ENCODE peak calls at places on chromosomes 12 and 14, in seven cellular contexts. One of them, this sample, is unnamed.

GRCh38 chr14:58167057-58167456 is 15.0 kb upstream of the ARMH4 start:
- DNase-seq in mammary epithelial cell: no peak
- DNase-seq in stimulated activated CD4-positive, alpha-beta T cell treated with anti-CD3 and anti-CD28 coated beads, TNF-alpha, amount 100 ng/mL, for 48 hours: no peak
- DNase-seq in NCI-H446: peak
- DNase-seq in activated naive CD4-positive, alpha-beta T cell: no peak
- DNase-seq in Caco-2: no peak
- DNase-seq in activated CD4-positive, alpha-beta T cell treated with anti-CD3 and anti-CD28 coated beads for 1 hour: no peak
- DNase-seq in this sample: no peak

GRCh38 chr14:87231336-87232026 is 761.5 kb downstream of the GALC start:
- DNase-seq in stimulated activated CD4-positive, alpha-beta T cell treated with anti-CD3 and anti-CD28 coated beads, TNF-alpha, amount 100 ng/mL, for 48 hours: no peak
- DNase-seq in NCI-H446: no peak
- DNase-seq in activated CD4-positive, alpha-beta T cell treated with anti-CD3 and anti-CD28 coated beads for 1 hour: no peak
- DNase-seq in Caco-2: no peak
- DNase-seq in activated naive CD4-positive, alpha-beta T cell: no peak
- DNase-seq in mammary epithelial cell: peak
- DNase-seq in this sample: peak

GRCh38 chr12:107749094-107749493 is 11.8 kb downstream of the PRDM4 start:
- DNase-seq in NCI-H446: no peak
- DNase-seq in activated naive CD4-positive, alpha-beta T cell: no peak
- DNase-seq in activated CD4-positive, alpha-beta T cell treated with anti-CD3 and anti-CD28 coated beads for 1 hour: no peak
- DNase-seq in Caco-2: no peak
- DNase-seq in mammary epithelial cell: peak
- DNase-seq in stimulated activated CD4-positive, alpha-beta T cell treated with anti-CD3 and anti-CD28 coated beads, TNF-alpha, amount 100 ng/mL, for 48 hours: no peak
- DNase-seq in this sample: peak

GRCh38 chr14:45038865-45039264 is 45.1 kb upstream of the PRPF39 start:
- DNase-seq in activated naive CD4-positive, alpha-beta T cell: no peak
- DNase-seq in NCI-H446: no peak
- DNase-seq in mammary epithelial cell: no peak
- DNase-seq in Caco-2: no peak
- DNase-seq in stimulated activated CD4-positive, alpha-beta T cell treated with anti-CD3 and anti-CD28 coated beads, TNF-alpha, amount 100 ng/mL, for 48 hours: no peak
- DNase-seq in activated CD4-positive, alpha-beta T cell treated with anti-CD3 and anti-CD28 coated beads for 1 hour: no peak
- DNase-seq in this sample: no peak

GRCh38 chr14:31207746-31208545 is at the start of gene HECTD1:
- DNase-seq in stimulated activated CD4-positive, alpha-beta T cell treated with anti-CD3 and anti-CD28 coated beads, TNF-alpha, amount 100 ng/mL, for 48 hours: peak
- DNase-seq in Caco-2: peak
- DNase-seq in activated naive CD4-positive, alpha-beta T cell: peak
- DNase-seq in activated CD4-positive, alpha-beta T cell treated with anti-CD3 and anti-CD28 coated beads for 1 hour: peak
- DNase-seq in mammary epithelial cell: peak
- DNase-seq in NCI-H446: peak
- DNase-seq in this sample: peak

GRCh38 chr12:6089041-6089823 is 35.2 kb downstream of the VWF start:
- DNase-seq in NCI-H446: no peak
- DNase-seq in activated CD4-positive, alpha-beta T cell treated with anti-CD3 and anti-CD28 coated beads for 1 hour: no peak
- DNase-seq in activated naive CD4-positive, alpha-beta T cell: no peak
- DNase-seq in mammary epithelial cell: peak
- DNase-seq in Caco-2: peak
- DNase-seq in stimulated activated CD4-positive, alpha-beta T cell treated with anti-CD3 and anti-CD28 coated beads, TNF-alpha, amount 100 ng/mL, for 48 hours: no peak
- DNase-seq in this sample: peak

GRCh38 chr12:120230326-120230973 is 29.5 kb upstream of the RPLP0 start:
- DNase-seq in Caco-2: peak
- DNase-seq in activated CD4-positive, alpha-beta T cell treated with anti-CD3 and anti-CD28 coated beads for 1 hour: no peak
- DNase-seq in mammary epithelial cell: peak
- DNase-seq in activated naive CD4-positive, alpha-beta T cell: no peak
- DNase-seq in NCI-H446: peak
- DNase-seq in stimulated activated CD4-positive, alpha-beta T cell treated with anti-CD3 and anti-CD28 coated beads, TNF-alpha, amount 100 ng/mL, for 48 hours: no peak
- DNase-seq in this sample: peak

GRCh38 chr12:13062669-13063068 is 18.5 kb downstream of the FAM234B start:
- DNase-seq in activated CD4-positive, alpha-beta T cell treated with anti-CD3 and anti-CD28 coated beads for 1 hour: no peak
- DNase-seq in stimulated activated CD4-positive, alpha-beta T cell treated with anti-CD3 and anti-CD28 coated beads, TNF-alpha, amount 100 ng/mL, for 48 hours: no peak
- DNase-seq in Caco-2: no peak
- DNase-seq in activated naive CD4-positive, alpha-beta T cell: no peak
- DNase-seq in mammary epithelial cell: no peak
- DNase-seq in NCI-H446: no peak
- DNase-seq in this sample: no peak

GRCh38 chr12:48183876-48184548 is 568 bp downstream of the CCDC184 start:
- DNase-seq in activated CD4-positive, alpha-beta T cell treated with anti-CD3 and anti-CD28 coated beads for 1 hour: no peak
- DNase-seq in mammary epithelial cell: no peak
- DNase-seq in stimulated activated CD4-positive, alpha-beta T cell treated with anti-CD3 and anti-CD28 coated beads, TNF-alpha, amount 100 ng/mL, for 48 hours: no peak
- DNase-seq in NCI-H446: no peak
- DNase-seq in activated naive CD4-positive, alpha-beta T cell: no peak
- DNase-seq in Caco-2: no peak
- DNase-seq in this sample: no peak

GRCh38 chr12:108854453-108855283 is 2.7 kb downstream of the SSH1 start:
- DNase-seq in Caco-2: no peak
- DNase-seq in mammary epithelial cell: peak
- DNase-seq in stimulated activated CD4-positive, alpha-beta T cell treated with anti-CD3 and anti-CD28 coated beads, TNF-alpha, amount 100 ng/mL, for 48 hours: no peak
- DNase-seq in activated CD4-positive, alpha-beta T cell treated with anti-CD3 and anti-CD28 coated beads for 1 hour: no peak
- DNase-seq in NCI-H446: no peak
- DNase-seq in activated naive CD4-positive, alpha-beta T cell: no peak
- DNase-seq in this sample: peak

GRCh38 chr14:24403294-24404013 is 4.7 kb downstream of the NYNRIN start:
- DNase-seq in NCI-H446: no peak
- DNase-seq in activated naive CD4-positive, alpha-beta T cell: no peak
- DNase-seq in mammary epithelial cell: no peak
- DNase-seq in activated CD4-positive, alpha-beta T cell treated with anti-CD3 and anti-CD28 coated beads for 1 hour: no peak
- DNase-seq in Caco-2: no peak
- DNase-seq in stimulated activated CD4-positive, alpha-beta T cell treated with anti-CD3 and anti-CD28 coated beads, TNF-alpha, amount 100 ng/mL, for 48 hours: no peak
- DNase-seq in this sample: no peak

GRCh38 chr14:75259510-75259855 is 19.1 kb upstream of the FOS start:
- DNase-seq in activated naive CD4-positive, alpha-beta T cell: no peak
- DNase-seq in mammary epithelial cell: no peak
- DNase-seq in activated CD4-positive, alpha-beta T cell treated with anti-CD3 and anti-CD28 coated beads for 1 hour: no peak
- DNase-seq in Caco-2: no peak
- DNase-seq in stimulated activated CD4-positive, alpha-beta T cell treated with anti-CD3 and anti-CD28 coated beads, TNF-alpha, amount 100 ng/mL, for 48 hours: no peak
- DNase-seq in NCI-H446: peak
- DNase-seq in this sample: peak

GRCh38 chr14:69355955-69356321 is 42.2 kb downstream of the ERH start:
- DNase-seq in stimulated activated CD4-positive, alpha-beta T cell treated with anti-CD3 and anti-CD28 coated beads, TNF-alpha, amount 100 ng/mL, for 48 hours: no peak
- DNase-seq in activated CD4-positive, alpha-beta T cell treated with anti-CD3 and anti-CD28 coated beads for 1 hour: no peak
- DNase-seq in NCI-H446: peak
- DNase-seq in activated naive CD4-positive, alpha-beta T cell: no peak
- DNase-seq in Caco-2: no peak
- DNase-seq in mammary epithelial cell: no peak
- DNase-seq in this sample: no peak

GRCh38 chr12:15274561-15274967 is 47.7 kb upstream of the PTPRO start:
- DNase-seq in activated naive CD4-positive, alpha-beta T cell: no peak
- DNase-seq in mammary epithelial cell: peak
- DNase-seq in Caco-2: no peak
- DNase-seq in NCI-H446: no peak
- DNase-seq in activated CD4-positive, alpha-beta T cell treated with anti-CD3 and anti-CD28 coated beads for 1 hour: no peak
- DNase-seq in stimulated activated CD4-positive, alpha-beta T cell treated with anti-CD3 and anti-CD28 coated beads, TNF-alpha, amount 100 ng/mL, for 48 hours: no peak
- DNase-seq in this sample: peak

GRCh38 chr12:32446306-32447119 is 47.2 kb downstream of the FGD4 start:
- DNase-seq in NCI-H446: no peak
- DNase-seq in activated CD4-positive, alpha-beta T cell treated with anti-CD3 and anti-CD28 coated beads for 1 hour: no peak
- DNase-seq in Caco-2: peak
- DNase-seq in activated naive CD4-positive, alpha-beta T cell: no peak
- DNase-seq in stimulated activated CD4-positive, alpha-beta T cell treated with anti-CD3 and anti-CD28 coated beads, TNF-alpha, amount 100 ng/mL, for 48 hours: no peak
- DNase-seq in mammary epithelial cell: no peak
- DNase-seq in this sample: no peak

GRCh38 chr12:111757361-111758119 is 9.2 kb upstream of the ALDH2 start:
- DNase-seq in mammary epithelial cell: peak
- DNase-seq in stimulated activated CD4-positive, alpha-beta T cell treated with anti-CD3 and anti-CD28 coated beads, TNF-alpha, amount 100 ng/mL, for 48 hours: no peak
- DNase-seq in Caco-2: no peak
- DNase-seq in activated CD4-positive, alpha-beta T cell treated with anti-CD3 and anti-CD28 coated beads for 1 hour: no peak
- DNase-seq in NCI-H446: no peak
- DNase-seq in activated naive CD4-positive, alpha-beta T cell: no peak
- DNase-seq in this sample: no peak

GRCh38 chr12:106139422-106140141 is 828 bp upstream of the NUAK1 start:
- DNase-seq in Caco-2: peak
- DNase-seq in activated naive CD4-positive, alpha-beta T cell: no peak
- DNase-seq in stimulated activated CD4-positive, alpha-beta T cell treated with anti-CD3 and anti-CD28 coated beads, TNF-alpha, amount 100 ng/mL, for 48 hours: no peak
- DNase-seq in mammary epithelial cell: peak
- DNase-seq in NCI-H446: peak
- DNase-seq in activated CD4-positive, alpha-beta T cell treated with anti-CD3 and anti-CD28 coated beads for 1 hour: no peak
- DNase-seq in this sample: peak

GRCh38 chr12:81043979-81044740 is 33.7 kb upstream of the ACSS3 start:
- DNase-seq in activated naive CD4-positive, alpha-beta T cell: no peak
- DNase-seq in NCI-H446: no peak
- DNase-seq in mammary epithelial cell: no peak
- DNase-seq in Caco-2: no peak
- DNase-seq in stimulated activated CD4-positive, alpha-beta T cell treated with anti-CD3 and anti-CD28 coated beads, TNF-alpha, amount 100 ng/mL, for 48 hours: no peak
- DNase-seq in activated CD4-positive, alpha-beta T cell treated with anti-CD3 and anti-CD28 coated beads for 1 hour: no peak
- DNase-seq in this sample: no peak

GRCh38 chr12:53418221-53418620 is 5.4 kb upstream of the AMHR2 start:
- DNase-seq in mammary epithelial cell: no peak
- DNase-seq in Caco-2: no peak
- DNase-seq in NCI-H446: no peak
- DNase-seq in activated CD4-positive, alpha-beta T cell treated with anti-CD3 and anti-CD28 coated beads for 1 hour: no peak
- DNase-seq in stimulated activated CD4-positive, alpha-beta T cell treated with anti-CD3 and anti-CD28 coated beads, TNF-alpha, amount 100 ng/mL, for 48 hours: no peak
- DNase-seq in activated naive CD4-positive, alpha-beta T cell: no peak
- DNase-seq in this sample: no peak

GRCh38 chr12:1812650-1813302 is 7.6 kb upstream of the LRTM2 start:
- DNase-seq in stimulated activated CD4-positive, alpha-beta T cell treated with anti-CD3 and anti-CD28 coated beads, TNF-alpha, amount 100 ng/mL, for 48 hours: no peak
- DNase-seq in activated CD4-positive, alpha-beta T cell treated with anti-CD3 and anti-CD28 coated beads for 1 hour: no peak
- DNase-seq in activated naive CD4-positive, alpha-beta T cell: no peak
- DNase-seq in mammary epithelial cell: no peak
- DNase-seq in Caco-2: peak
- DNase-seq in NCI-H446: no peak
- DNase-seq in this sample: no peak

GRCh38 chr14:95024380-95024779 is 132.9 kb downstream of the DICER1 start:
- DNase-seq in activated CD4-positive, alpha-beta T cell treated with anti-CD3 and anti-CD28 coated beads for 1 hour: no peak
- DNase-seq in activated naive CD4-positive, alpha-beta T cell: no peak
- DNase-seq in NCI-H446: no peak
- DNase-seq in Caco-2: no peak
- DNase-seq in stimulated activated CD4-positive, alpha-beta T cell treated with anti-CD3 and anti-CD28 coated beads, TNF-alpha, amount 100 ng/mL, for 48 hours: no peak
- DNase-seq in mammary epithelial cell: no peak
- DNase-seq in this sample: no peak

GRCh38 chr12:31479516-31480210 is 111.3 kb downstream of the DENND5B start:
- DNase-seq in mammary epithelial cell: no peak
- DNase-seq in activated naive CD4-positive, alpha-beta T cell: no peak
- DNase-seq in Caco-2: no peak
- DNase-seq in activated CD4-positive, alpha-beta T cell treated with anti-CD3 and anti-CD28 coated beads for 1 hour: no peak
- DNase-seq in stimulated activated CD4-positive, alpha-beta T cell treated with anti-CD3 and anti-CD28 coated beads, TNF-alpha, amount 100 ng/mL, for 48 hours: no peak
- DNase-seq in NCI-H446: no peak
- DNase-seq in this sample: no peak

GRCh38 chr14:77961853-77962580 is 162.1 kb downstream of the ADCK1 start:
- DNase-seq in stimulated activated CD4-positive, alpha-beta T cell treated with anti-CD3 and anti-CD28 coated beads, TNF-alpha, amount 100 ng/mL, for 48 hours: no peak
- DNase-seq in mammary epithelial cell: no peak
- DNase-seq in activated CD4-positive, alpha-beta T cell treated with anti-CD3 and anti-CD28 coated beads for 1 hour: no peak
- DNase-seq in Caco-2: no peak
- DNase-seq in NCI-H446: no peak
- DNase-seq in activated naive CD4-positive, alpha-beta T cell: no peak
- DNase-seq in this sample: no peak

GRCh38 chr14:74964787-74965769 is 9.7 kb upstream of the PGF start:
- DNase-seq in NCI-H446: no peak
- DNase-seq in activated CD4-positive, alpha-beta T cell treated with anti-CD3 and anti-CD28 coated beads for 1 hour: no peak
- DNase-seq in stimulated activated CD4-positive, alpha-beta T cell treated with anti-CD3 and anti-CD28 coated beads, TNF-alpha, amount 100 ng/mL, for 48 hours: no peak
- DNase-seq in Caco-2: no peak
- DNase-seq in activated naive CD4-positive, alpha-beta T cell: no peak
- DNase-seq in mammary epithelial cell: no peak
- DNase-seq in this sample: no peak

GRCh38 chr14:50871223-50871622 is 630 bp upstream of the ABHD12B start:
- DNase-seq in activated CD4-positive, alpha-beta T cell treated with anti-CD3 and anti-CD28 coated beads for 1 hour: no peak
- DNase-seq in NCI-H446: no peak
- DNase-seq in activated naive CD4-positive, alpha-beta T cell: no peak
- DNase-seq in stimulated activated CD4-positive, alpha-beta T cell treated with anti-CD3 and anti-CD28 coated beads, TNF-alpha, amount 100 ng/mL, for 48 hours: no peak
- DNase-seq in Caco-2: no peak
- DNase-seq in mammary epithelial cell: no peak
- DNase-seq in this sample: no peak

GRCh38 chr12:56836800-56837663 is 73.9 kb downstream of the HSD17B6 start:
- DNase-seq in activated naive CD4-positive, alpha-beta T cell: no peak
- DNase-seq in NCI-H446: peak
- DNase-seq in Caco-2: no peak
- DNase-seq in stimulated activated CD4-positive, alpha-beta T cell treated with anti-CD3 and anti-CD28 coated beads, TNF-alpha, amount 100 ng/mL, for 48 hours: no peak
- DNase-seq in activated CD4-positive, alpha-beta T cell treated with anti-CD3 and anti-CD28 coated beads for 1 hour: no peak
- DNase-seq in mammary epithelial cell: peak
- DNase-seq in this sample: peak

GRCh38 chr12:11707535-11707934 is 58.1 kb downstream of the ETV6 start:
- DNase-seq in mammary epithelial cell: no peak
- DNase-seq in activated CD4-positive, alpha-beta T cell treated with anti-CD3 and anti-CD28 coated beads for 1 hour: no peak
- DNase-seq in activated naive CD4-positive, alpha-beta T cell: no peak
- DNase-seq in Caco-2: no peak
- DNase-seq in NCI-H446: no peak
- DNase-seq in stimulated activated CD4-positive, alpha-beta T cell treated with anti-CD3 and anti-CD28 coated beads, TNF-alpha, amount 100 ng/mL, for 48 hours: no peak
- DNase-seq in this sample: no peak

GRCh38 chr12:47079365-47079893 is at the start of gene PCED1B:
- DNase-seq in NCI-H446: no peak
- DNase-seq in activated naive CD4-positive, alpha-beta T cell: peak
- DNase-seq in Caco-2: peak
- DNase-seq in stimulated activated CD4-positive, alpha-beta T cell treated with anti-CD3 and anti-CD28 coated beads, TNF-alpha, amount 100 ng/mL, for 48 hours: no peak
- DNase-seq in mammary epithelial cell: peak
- DNase-seq in activated CD4-positive, alpha-beta T cell treated with anti-CD3 and anti-CD28 coated beads for 1 hour: peak
- DNase-seq in this sample: peak

GRCh38 chr12:26773313-26774104 is 59.5 kb downstream of the ITPR2 start:
- DNase-seq in activated CD4-positive, alpha-beta T cell treated with anti-CD3 and anti-CD28 coated beads for 1 hour: no peak
- DNase-seq in activated naive CD4-positive, alpha-beta T cell: no peak
- DNase-seq in Caco-2: no peak
- DNase-seq in NCI-H446: no peak
- DNase-seq in mammary epithelial cell: no peak
- DNase-seq in stimulated activated CD4-positive, alpha-beta T cell treated with anti-CD3 and anti-CD28 coated beads, TNF-alpha, amount 100 ng/mL, for 48 hours: no peak
- DNase-seq in this sample: no peak

GRCh38 chr12:48017496-48017895 is 13.2 kb upstream of the COL2A1 start:
- DNase-seq in Caco-2: no peak
- DNase-seq in NCI-H446: no peak
- DNase-seq in activated CD4-positive, alpha-beta T cell treated with anti-CD3 and anti-CD28 coated beads for 1 hour: no peak
- DNase-seq in activated naive CD4-positive, alpha-beta T cell: no peak
- DNase-seq in stimulated activated CD4-positive, alpha-beta T cell treated with anti-CD3 and anti-CD28 coated beads, TNF-alpha, amount 100 ng/mL, for 48 hours: no peak
- DNase-seq in mammary epithelial cell: no peak
- DNase-seq in this sample: no peak